ENCODE peak calls at places on chromosomes 1 and 21, in four cellular contexts. One of them, this sample, is unnamed.

GRCh38 chr1:227037121-227037520 is 97.0 kb downstream of the COQ8A start:
- DNase-seq in HCT116: no peak
- DNase-seq in tibial artery: no peak
- DNase-seq in lower lobe of right lung: no peak
- DNase-seq in this sample: no peak

GRCh38 chr1:18132022-18132706 is 24.6 kb downstream of the IGSF21 start:
- DNase-seq in HCT116: no peak
- DNase-seq in lower lobe of right lung: no peak
- DNase-seq in tibial artery: no peak
- DNase-seq in this sample: no peak

GRCh38 chr1:59071289-59071688 is 225.6 kb upstream of the FGGY start:
- DNase-seq in HCT116: no peak
- DNase-seq in tibial artery: no peak
- DNase-seq in lower lobe of right lung: no peak
- DNase-seq in this sample: no peak

GRCh38 chr1:220331318-220331717 is 59.1 kb upstream of the RAB3GAP2 start:
- DNase-seq in HCT116: no peak
- DNase-seq in lower lobe of right lung: no peak
- DNase-seq in tibial artery: no peak
- DNase-seq in this sample: no peak

GRCh38 chr21:34613679-34614442 is 1.1 kb downstream of the RCAN1 start:
- DNase-seq in tibial artery: no peak
- DNase-seq in HCT116: no peak
- DNase-seq in lower lobe of right lung: no peak
- DNase-seq in this sample: no peak

GRCh38 chr1:28737245-28738137 is 751 bp downstream of the YTHDF2 start:
- DNase-seq in tibial artery: no peak
- DNase-seq in lower lobe of right lung: peak; percentile 61
- DNase-seq in HCT116: peak; percentile 27
- DNase-seq in this sample: no peak

GRCh38 chr1:19861034-19861433 is 21.2 kb upstream of the OTUD3 start:
- DNase-seq in lower lobe of right lung: no peak
- DNase-seq in tibial artery: no peak
- DNase-seq in HCT116: no peak
- DNase-seq in this sample: no peak

GRCh38 chr1:223225061-223225460 is 82.0 kb upstream of the TLR5 start:
- DNase-seq in lower lobe of right lung: no peak
- DNase-seq in HCT116: no peak
- DNase-seq in tibial artery: no peak
- DNase-seq in this sample: no peak

GRCh38 chr1:15736035-15736665 is at the start of gene SLC25A34:
- DNase-seq in tibial artery: peak; percentile 72
- DNase-seq in lower lobe of right lung: peak; percentile 86
- DNase-seq in HCT116: no peak
- DNase-seq in this sample: no peak

GRCh38 chr1:100009458-100009857 is 39.7 kb downstream of the SLC35A3 start:
- DNase-seq in HCT116: no peak
- DNase-seq in lower lobe of right lung: no peak
- DNase-seq in tibial artery: no peak
- DNase-seq in this sample: no peak

GRCh38 chr1:223732993-223733798 is 20.9 kb downstream of the CAPN2 start:
- DNase-seq in tibial artery: no peak
- DNase-seq in HCT116: no peak
- DNase-seq in lower lobe of right lung: no peak
- DNase-seq in this sample: no peak

GRCh38 chr1:16072616-16073484 is 601 bp downstream of the FAM131C start:
- DNase-seq in HCT116: no peak
- DNase-seq in lower lobe of right lung: no peak
- DNase-seq in tibial artery: no peak
- DNase-seq in this sample: no peak

GRCh38 chr1:186456731-186457255 is 4.1 kb downstream of the PDC start:
- DNase-seq in tibial artery: no peak
- DNase-seq in HCT116: no peak
- DNase-seq in lower lobe of right lung: no peak
- DNase-seq in this sample: no peak

GRCh38 chr21:42472521-42472920 is 23.5 kb downstream of the RSPH1 start:
- DNase-seq in HCT116: no peak
- DNase-seq in tibial artery: peak; percentile 23
- DNase-seq in lower lobe of right lung: no peak
- DNase-seq in this sample: no peak

GRCh38 chr21:45105906-45106485 is 31.6 kb downstream of the ADARB1 start:
- DNase-seq in lower lobe of right lung: no peak
- DNase-seq in tibial artery: no peak
- DNase-seq in HCT116: no peak
- DNase-seq in this sample: no peak

GRCh38 chr21:45104560-45104959 is 30.2 kb downstream of the ADARB1 start:
- DNase-seq in lower lobe of right lung: no peak
- DNase-seq in HCT116: no peak
- DNase-seq in tibial artery: peak; percentile 75
- DNase-seq in this sample: no peak

GRCh38 chr21:45100866-45101265 is 26.5 kb downstream of the ADARB1 start:
- DNase-seq in HCT116: no peak
- DNase-seq in tibial artery: no peak
- DNase-seq in lower lobe of right lung: no peak
- DNase-seq in this sample: no peak

GRCh38 chr21:45103966-45104520 is 29.7 kb downstream of the ADARB1 start:
- DNase-seq in HCT116: no peak
- DNase-seq in lower lobe of right lung: no peak
- DNase-seq in tibial artery: no peak
- DNase-seq in this sample: no peak

GRCh38 chr21:45102391-45102932 is 28.1 kb downstream of the ADARB1 start:
- DNase-seq in tibial artery: no peak
- DNase-seq in lower lobe of right lung: no peak
- DNase-seq in HCT116: peak; percentile 26
- DNase-seq in this sample: no peak
- TF ChIP-seq CTCF in tibial artery: peak; percentile 42
- TF ChIP-seq CTCF in lower lobe of right lung: peak; percentile 46
- TF ChIP-seq CTCF in HCT116: peak; percentile 48
- TF ChIP-seq CTCF in this sample: peak; percentile 54

GRCh38 chr1:91735266-91735845 is 150.6 kb downstream of the TGFBR3 start:
- DNase-seq in tibial artery: no peak
- DNase-seq in HCT116: no peak
- DNase-seq in lower lobe of right lung: no peak
- DNase-seq in this sample: no peak
- H3K4me1 ChIP-seq in tibial artery: no peaks in the 10 kb centered on the region
- H3K4me1 ChIP-seq in HCT116: peaks cover 84% of the 10 kb centered on the region
- H3K4me1 ChIP-seq in lower lobe of right lung: peaks cover 35% of the 10 kb centered on the region
- H3K4me1 ChIP-seq in this sample: no peaks in the 10 kb centered on the region

GRCh38 chr1:117793396-117793795 is 136.0 kb downstream of the GDAP2 start:
- DNase-seq in lower lobe of right lung: no peak
- DNase-seq in tibial artery: no peak
- DNase-seq in HCT116: no peak
- DNase-seq in this sample: no peak

GRCh38 chr1:117795792-117796191 is 133.6 kb downstream of the GDAP2 start:
- DNase-seq in lower lobe of right lung: no peak
- DNase-seq in tibial artery: no peak
- DNase-seq in HCT116: no peak
- DNase-seq in this sample: no peak

GRCh38 chr1:117794073-117794472 is 135.3 kb downstream of the GDAP2 start:
- DNase-seq in HCT116: no peak
- DNase-seq in lower lobe of right lung: no peak
- DNase-seq in tibial artery: no peak
- DNase-seq in this sample: no peak

GRCh38 chr1:117796226-117796625 is 133.2 kb downstream of the GDAP2 start:
- DNase-seq in lower lobe of right lung: no peak
- DNase-seq in HCT116: no peak
- DNase-seq in tibial artery: no peak
- DNase-seq in this sample: no peak

DNA sequence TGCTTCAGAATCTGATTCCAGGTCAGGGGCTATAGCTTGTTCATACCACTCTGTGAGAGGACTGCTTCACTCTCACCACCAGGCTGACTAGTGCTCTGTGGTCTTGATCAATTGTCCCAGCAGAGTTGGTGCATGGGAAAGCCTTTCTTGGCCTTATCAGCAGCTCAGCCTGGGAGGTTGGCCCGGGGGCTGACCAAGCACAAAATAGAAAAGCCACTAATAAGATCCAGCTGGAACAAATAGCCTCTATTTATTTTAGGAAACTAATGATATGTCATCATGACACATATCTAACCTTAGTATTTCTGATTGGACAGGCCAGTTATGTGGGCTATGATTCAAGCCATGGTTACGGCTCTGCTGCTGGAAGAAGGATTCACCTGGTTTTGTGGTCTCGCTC is 134.2 kb downstream of the GDAP2 start:
- DNase-seq in tibial artery: no peak
- DNase-seq in HCT116: no peak
- DNase-seq in lower lobe of right lung: no peak
- DNase-seq in this sample: no peak
- H3K27ac ChIP-seq in tibial artery: no peak overlapping the region
- H3K27ac ChIP-seq in HCT116: no peak overlapping the region
- H3K27ac ChIP-seq in lower lobe of right lung: no peak overlapping the region
- H3K27ac ChIP-seq in this sample: no peak overlapping the region

GRCh38 chr1:48105167-48105566 is 108.0 kb upstream of the TRABD2B start:
- DNase-seq in tibial artery: no peak
- DNase-seq in lower lobe of right lung: no peak
- DNase-seq in HCT116: no peak
- DNase-seq in this sample: no peak
- TF ChIP-seq CTCF in tibial artery: peak; percentile 42
- TF ChIP-seq CTCF in lower lobe of right lung: no peak
- TF ChIP-seq CTCF in HCT116: peak; percentile 13
- TF ChIP-seq CTCF in this sample: peak; percentile 39

DNA sequence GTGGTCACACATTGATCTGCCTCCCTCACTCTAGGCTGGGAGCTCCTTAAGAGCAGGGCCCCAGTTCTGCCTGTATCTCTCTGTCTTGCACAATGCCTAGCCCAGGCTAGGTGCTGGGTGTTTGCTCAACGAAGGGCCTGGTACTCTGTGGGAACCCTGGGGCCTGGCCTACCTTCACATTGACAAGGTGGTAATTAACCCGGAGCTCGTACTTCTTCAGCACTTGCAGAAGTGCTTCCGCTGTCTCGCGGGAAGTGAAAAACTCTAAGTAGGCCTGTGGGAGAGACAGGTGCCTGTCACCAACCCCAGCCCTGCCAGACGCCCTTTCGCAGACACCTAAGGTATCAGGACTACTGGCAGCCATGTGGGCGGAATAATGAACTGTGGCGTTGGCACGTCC is 13.7 kb downstream of the MTHFR start:
- DNase-seq in HCT116: no peak
- DNase-seq in lower lobe of right lung: peak; percentile 69
- DNase-seq in tibial artery: no peak
- DNase-seq in this sample: no peak
- H3K4me1 ChIP-seq in HCT116: peaks cover 67% of the 10 kb centered on the region
- H3K4me1 ChIP-seq in lower lobe of right lung: peaks cover 71% of the 10 kb centered on the region
- H3K4me1 ChIP-seq in tibial artery: peaks cover 12% of the 10 kb centered on the region
- H3K4me1 ChIP-seq in this sample: no peaks in the 10 kb centered on the region

DNA sequence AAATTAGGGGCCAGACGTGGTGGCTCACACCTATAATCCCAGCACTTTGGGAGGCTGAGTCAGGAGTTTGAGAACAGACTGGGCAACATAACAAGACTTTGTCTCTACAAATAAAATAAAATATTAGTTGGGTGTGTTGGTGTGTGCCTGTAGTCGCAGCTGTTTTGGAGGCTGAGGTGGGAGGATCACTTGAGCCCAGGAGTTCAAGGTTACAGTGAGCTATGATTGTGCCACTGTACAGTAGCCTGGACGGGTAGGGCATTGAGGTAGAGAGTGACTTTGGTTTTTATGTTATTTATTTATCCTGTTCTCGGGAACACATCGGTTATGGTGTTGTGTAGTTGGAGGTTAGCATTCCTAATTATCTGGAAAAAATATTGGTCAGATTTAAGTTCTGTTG is 19.5 kb downstream of the KIF1B start:
- DNase-seq in HCT116: no peak
- DNase-seq in lower lobe of right lung: no peak
- DNase-seq in tibial artery: no peak
- DNase-seq in this sample: no peak
- H3K27ac ChIP-seq in HCT116: peak overlapping the region; percentile 35
- H3K27ac ChIP-seq in lower lobe of right lung: no peak overlapping the region
- H3K27ac ChIP-seq in tibial artery: no peak overlapping the region
- H3K27ac ChIP-seq in this sample: no peak overlapping the region

GRCh38 chr1:153658400-153659174 is at the start of gene SNAPIN:
- DNase-seq in tibial artery: peak; percentile 96
- DNase-seq in lower lobe of right lung: peak; percentile 95
- DNase-seq in HCT116: peak; percentile 69
- DNase-seq in this sample: peak; percentile 92
- TF ChIP-seq CTCF in tibial artery: no peak
- TF ChIP-seq CTCF in lower lobe of right lung: peak; percentile 35
- TF ChIP-seq CTCF in HCT116: no peak
- TF ChIP-seq CTCF in this sample: no peak